ENCODE peak calls at places on chromosome 11, in four cellular contexts. Y is brain microvascular endothelial cell, E is adrenal gland, U is colonic mucosa. Q is an unnamed sample.

GRCh38 chr11:62601364-62602140 is at the start of gene MTA2:
- DNase-seq in E (peak), U (peak), Y (peak), Q (peak)

GRCh38 chr11:103889679-103890078 is 146.8 kb upstream of the DDI1 start:
- DNase-seq in Y (no peak), E (no peak), U (no peak), Q (no peak)

GRCh38 chr11:126880872-126881271 is 119.7 kb downstream of the KIRREL3 start:
- DNase-seq in Y (no peak), E (no peak), U (no peak), Q (no peak)

GRCh38 chr11:9315078-9315688 is 790 bp upstream of the TMEM41B start:
- DNase-seq in Y (no peak), U (no peak), E (no peak), Q (no peak)

GRCh38 chr11:16215352-16215751 is 141.0 kb downstream of the SOX6 start:
- DNase-seq in U (no peak), Y (no peak), E (no peak), Q (no peak)

GRCh38 chr11:1017269-1018005 is 19.1 kb downstream of the MUC6 start:
- DNase-seq in U (no peak), E (no peak), Y (no peak), Q (no peak)

GRCh38 chr11:93740802-93741093 is 547 bp downstream of the TAF1D start:
- DNase-seq in U (peak), E (peak), Y (peak), Q (peak)

GRCh38 chr11:43943357-43943930 is 1.0 kb downstream of the C11orf96 start:
- DNase-seq in Y (peak), E (no peak), U (no peak), Q (no peak)

GRCh38 chr11:117089685-117090084 is 8.5 kb downstream of the SIK3 start:
- DNase-seq in Y (no peak), E (no peak), U (no peak), Q (no peak)

DNA sequence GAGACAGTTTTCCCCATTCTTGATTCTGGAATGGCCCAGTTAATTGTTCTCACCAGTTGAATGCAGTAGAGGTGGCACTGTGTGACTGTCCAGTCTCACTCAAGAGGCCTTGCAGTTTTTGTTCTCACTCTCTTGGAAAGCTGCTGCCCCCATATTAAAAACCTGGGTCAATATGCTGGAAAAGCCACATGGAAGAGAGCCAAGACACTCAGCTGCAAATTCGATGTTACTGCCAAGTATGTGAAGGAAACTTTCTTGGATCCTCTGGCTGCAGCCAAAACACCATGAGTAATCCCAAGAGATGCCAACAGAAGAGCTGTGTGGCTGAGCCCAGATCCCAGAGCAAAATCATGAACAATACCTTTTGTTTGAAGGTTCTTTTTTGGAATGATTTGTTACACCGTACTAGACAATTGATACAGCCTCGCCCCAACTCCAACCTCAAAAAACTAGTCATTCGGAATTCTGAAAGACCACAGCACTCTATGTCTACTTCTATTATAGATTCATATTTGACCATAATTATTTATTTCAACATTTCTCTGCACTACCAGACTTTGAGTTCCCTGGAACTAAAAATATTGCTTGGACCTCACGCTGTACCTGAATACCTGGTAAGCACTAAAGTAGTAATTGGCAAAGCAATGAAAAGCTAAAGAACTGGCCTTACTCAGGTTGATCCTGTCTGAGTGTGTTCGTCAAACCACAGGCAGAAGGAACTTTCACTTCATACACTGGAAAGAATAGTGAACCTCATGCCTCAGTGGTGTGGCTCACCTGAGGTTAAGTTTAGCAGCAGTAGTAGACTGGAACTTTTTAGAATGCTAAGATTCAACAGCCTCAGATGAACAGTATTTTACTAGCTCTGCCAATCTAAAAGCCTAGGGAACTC is 378.8 kb downstream of the ETS1 start:
- DNase-seq in U (no peak), Y (peak), E (peak), Q (no peak)
- H3K27ac ChIP-seq in U (no peak), Y (peak), E (peak), Q (no peak)

DNA sequence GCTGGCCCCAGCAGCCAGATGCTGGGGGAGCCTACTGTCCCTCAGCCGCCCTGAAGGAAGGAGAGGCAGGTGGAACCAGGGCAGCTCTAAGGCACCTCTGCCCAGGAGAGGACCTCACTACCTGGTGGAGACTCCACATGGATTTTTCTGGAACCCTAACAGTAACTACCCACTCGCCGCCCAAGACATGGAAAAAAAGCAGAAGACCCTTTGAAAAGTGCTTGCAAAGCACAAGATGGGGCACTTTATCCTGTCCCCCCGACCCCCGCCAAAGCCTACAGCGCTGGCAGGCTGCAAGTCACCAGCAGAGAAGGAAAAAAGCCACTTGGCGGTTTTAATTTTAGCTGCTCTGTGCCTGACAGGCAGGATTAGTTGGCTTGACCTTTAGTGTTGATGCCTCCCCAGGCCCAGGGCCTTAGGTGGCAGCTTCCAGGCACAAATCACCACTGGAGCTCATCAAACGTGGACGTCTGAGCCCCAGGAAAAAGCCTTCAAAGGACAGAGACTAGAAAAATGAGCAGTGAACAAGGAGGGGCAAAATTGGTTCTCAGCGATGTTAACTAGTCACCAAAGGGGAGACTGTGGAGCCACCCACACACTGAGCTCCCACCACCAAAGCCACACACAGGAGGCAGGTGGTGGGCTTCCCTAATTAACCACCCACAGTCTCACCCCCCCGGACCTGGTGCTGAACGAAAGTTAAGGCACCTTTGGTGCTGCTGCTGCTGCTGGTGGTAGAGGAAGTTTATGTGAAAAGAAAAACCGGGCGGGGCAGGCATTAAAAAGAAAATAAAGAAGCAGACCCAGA is 4.2 kb upstream of the PYGM start:
- DNase-seq in E (peak), U (no peak), Y (no peak), Q (no peak)
- H3K27ac ChIP-seq in E (peak), U (peak), Y (no peak), Q (peak)

GRCh38 chr11:22466351-22466750 is 128.2 kb downstream of the SLC17A6 start:
- DNase-seq in Y (no peak), U (no peak), E (no peak), Q (no peak)
- H3K27ac ChIP-seq in Y (peak), U (no peak), E (no peak), Q (no peak)

DNA sequence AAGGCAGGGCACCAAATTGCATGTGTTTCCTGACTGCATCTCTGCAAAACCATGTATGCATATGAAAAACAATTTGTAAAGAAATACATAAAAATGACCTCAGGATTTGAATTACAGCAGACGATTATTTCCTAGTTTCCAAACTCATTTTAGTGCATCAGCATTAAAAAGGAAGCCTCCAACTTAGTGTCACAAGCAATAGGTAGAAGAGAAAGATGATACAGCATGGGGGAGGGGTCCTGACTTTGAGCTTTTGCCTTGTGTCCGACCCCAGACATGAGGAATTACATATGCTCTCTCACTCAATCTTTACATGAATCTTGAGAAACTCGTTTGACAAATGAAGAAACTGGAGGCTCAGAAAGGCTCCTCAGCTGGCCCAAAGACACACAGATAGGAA is 294.6 kb upstream of the NARS2 start:
- DNase-seq in E (no peak), Y (no peak), U (no peak), Q (no peak)
- H3K27ac ChIP-seq in E (no peak), Y (no peak), U (no peak), Q (no peak)

Q was measured in caudate nucleus.